ENCODE peak calls at places on chromosomes 16 and 17, in six cellular contexts. B is A172, E is T-helper 17 cell, R is caudate nucleus, F is sciatic nerve, Q is T-helper 1 cell. Y is an unnamed sample.

GRCh38 chr17:48127371-48128051 is 19.9 kb downstream of the SNX11 start:
- DNase-seq in B (peak; percentile 86), E (no peak), R (no peak), F (peak; percentile 50), Q (no peak), Y (no peak)

GRCh38 chr17:50467114-50467854 is 1.4 kb downstream of the CHAD start:
- DNase-seq in B (no peak), E (no peak), R (no peak), F (no peak), Q (no peak), Y (no peak)

GRCh38 chr17:78920528-78920927 is 4.7 kb downstream of the TIMP2 start:
- DNase-seq in B (no peak), E (no peak), R (no peak), F (no peak), Q (no peak), Y (no peak)

GRCh38 chr16:31148281-31148728 is 1.6 kb downstream of the PRSS36 start:
- DNase-seq in B (no peak), E (no peak), R (no peak), F (no peak), Q (no peak), Y (no peak)

GRCh38 chr17:69059458-69060205 is 1.1 kb downstream of the ABCA9 start:
- DNase-seq in B (no peak), E (no peak), R (no peak), F (no peak), Q (no peak), Y (no peak)

GRCh38 chr16:67842509-67843342 is 606 bp downstream of the THAP11 start:
- DNase-seq in B (no peak), E (peak; percentile 48), R (peak; percentile 37), F (peak; percentile 75), Q (peak; percentile 63), Y (peak; percentile 75)

GRCh38 chr17:41869426-41869825 is 4.2 kb upstream of the KLHL11 start:
- DNase-seq in B (no peak), E (no peak), R (no peak), F (no peak), Q (no peak), Y (no peak)

GRCh38 chr17:20989481-20989880 is 53.3 kb downstream of the USP22 start:
- DNase-seq in B (no peak), E (no peak), R (no peak), F (peak; percentile 19), Q (no peak), Y (no peak)

GRCh38 chr17:30958187-30958586 is 12.7 kb upstream of the RNF135 start:
- DNase-seq in B (no peak), E (no peak), R (no peak), F (peak; percentile 35), Q (no peak), Y (peak; percentile 38)

GRCh38 chr17:67511012-67511411 is 133.9 kb downstream of the PITPNC1 start:
- DNase-seq in B (no peak), E (no peak), R (no peak), F (no peak), Q (no peak), Y (no peak)

GRCh38 chr17:73998246-73999220 is 204.9 kb upstream of the RPL38 start:
- DNase-seq in B (peak; percentile 29), E (peak; percentile 24), R (no peak), F (no peak), Q (peak; percentile 27), Y (no peak)